ENCODE peak calls at places on chromosomes 3 and 15, in four cellular contexts. One of them, this sample, is unnamed.

GRCh38 chr3:56975562-56975961 is 84.9 kb upstream of the SPATA12 start:
- DNase-seq in AG09309: no peak
- DNase-seq in bronchial epithelial cell: no peak
- DNase-seq in OCI-LY7: no peak
- DNase-seq in this sample: no peak

GRCh38 chr15:95247068-95247984 is 1016.0 kb downstream of the MCTP2 start:
- DNase-seq in AG09309: peak
- DNase-seq in bronchial epithelial cell: peak
- DNase-seq in OCI-LY7: no peak
- DNase-seq in this sample: peak

GRCh38 chr15:68553594-68553993 is 25.2 kb upstream of the CORO2B start:
- DNase-seq in AG09309: no peak
- DNase-seq in bronchial epithelial cell: no peak
- DNase-seq in OCI-LY7: no peak
- DNase-seq in this sample: no peak

GRCh38 chr15:26841514-26841913 is 25.3 kb upstream of the GABRA5 start:
- DNase-seq in AG09309: no peak
- DNase-seq in bronchial epithelial cell: no peak
- DNase-seq in OCI-LY7: no peak
- DNase-seq in this sample: no peak

GRCh38 chr15:52115598-52116427 is 3.2 kb upstream of the BCL2L10 start:
- DNase-seq in AG09309: no peak
- DNase-seq in bronchial epithelial cell: no peak
- DNase-seq in OCI-LY7: no peak
- DNase-seq in this sample: no peak

GRCh38 chr3:144162042-144162441 is 190.4 kb downstream of the DIPK2A start:
- DNase-seq in AG09309: peak
- DNase-seq in bronchial epithelial cell: peak
- DNase-seq in OCI-LY7: no peak
- DNase-seq in this sample: peak

GRCh38 chr3:31440878-31441277 is 91.8 kb upstream of the STT3B start:
- DNase-seq in AG09309: no peak
- DNase-seq in bronchial epithelial cell: no peak
- DNase-seq in OCI-LY7: no peak
- DNase-seq in this sample: no peak

GRCh38 chr3:147418352-147418751 is 9.2 kb downstream of the ZIC1 start:
- DNase-seq in AG09309: no peak
- DNase-seq in bronchial epithelial cell: no peak
- DNase-seq in OCI-LY7: no peak
- DNase-seq in this sample: no peak

GRCh38 chr15:23855947-23856346 is 168.8 kb upstream of the NDN start:
- DNase-seq in AG09309: no peak
- DNase-seq in bronchial epithelial cell: no peak
- DNase-seq in OCI-LY7: no peak
- DNase-seq in this sample: no peak

GRCh38 chr15:93146196-93146595 is 57.2 kb upstream of the RGMA start:
- DNase-seq in AG09309: no peak
- DNase-seq in bronchial epithelial cell: no peak
- DNase-seq in OCI-LY7: no peak
- DNase-seq in this sample: no peak

GRCh38 chr3:53493997-53494791 is at the start of gene CACNA1D:
- DNase-seq in AG09309: no peak
- DNase-seq in bronchial epithelial cell: peak
- DNase-seq in OCI-LY7: no peak
- DNase-seq in this sample: peak

GRCh38 chr3:53147903-53148400 is 13.1 kb upstream of the PRKCD start:
- DNase-seq in AG09309: no peak
- DNase-seq in bronchial epithelial cell: no peak
- DNase-seq in OCI-LY7: no peak
- DNase-seq in this sample: no peak

GRCh38 chr3:105365536-105366301 is 990 bp upstream of the ALCAM start:
- DNase-seq in AG09309: no peak
- DNase-seq in bronchial epithelial cell: peak
- DNase-seq in OCI-LY7: peak
- DNase-seq in this sample: peak

GRCh38 chr15:82177291-82178010 is 85.1 kb downstream of the EFL1 start:
- DNase-seq in AG09309: peak
- DNase-seq in bronchial epithelial cell: peak
- DNase-seq in OCI-LY7: no peak
- DNase-seq in this sample: peak

GRCh38 chr3:130250982-130251381 is 94.5 kb upstream of the COL6A5 start:
- DNase-seq in AG09309: no peak
- DNase-seq in bronchial epithelial cell: no peak
- DNase-seq in OCI-LY7: no peak
- DNase-seq in this sample: no peak

GRCh38 chr15:66878761-66879160 is 176.7 kb downstream of the SMAD6 start:
- DNase-seq in AG09309: no peak
- DNase-seq in bronchial epithelial cell: no peak
- DNase-seq in OCI-LY7: peak
- DNase-seq in this sample: no peak

GRCh38 chr15:42077680-42078079 is 16.7 kb downstream of the PLA2G4D start:
- DNase-seq in AG09309: no peak
- DNase-seq in bronchial epithelial cell: no peak
- DNase-seq in OCI-LY7: no peak
- DNase-seq in this sample: no peak

GRCh38 chr3:58383904-58384303 is 49.7 kb downstream of the PDHB start:
- DNase-seq in AG09309: peak
- DNase-seq in bronchial epithelial cell: peak
- DNase-seq in OCI-LY7: no peak
- DNase-seq in this sample: peak

GRCh38 chr3:140360332-140360731 is 317.5 kb upstream of the TRIM42 start:
- DNase-seq in AG09309: no peak
- DNase-seq in bronchial epithelial cell: no peak
- DNase-seq in OCI-LY7: no peak
- DNase-seq in this sample: no peak

GRCh38 chr3:64039972-64040733 is 16.9 kb upstream of the PSMD6 start:
- DNase-seq in AG09309: no peak
- DNase-seq in bronchial epithelial cell: no peak
- DNase-seq in OCI-LY7: no peak
- DNase-seq in this sample: no peak

GRCh38 chr15:84842781-84843180 is 25.6 kb downstream of the ALPK3 start:
- DNase-seq in AG09309: no peak
- DNase-seq in bronchial epithelial cell: no peak
- DNase-seq in OCI-LY7: no peak
- DNase-seq in this sample: no peak

GRCh38 chr3:31356941-31357340 is 175.8 kb upstream of the STT3B start:
- DNase-seq in AG09309: no peak
- DNase-seq in bronchial epithelial cell: peak
- DNase-seq in OCI-LY7: no peak
- DNase-seq in this sample: peak

GRCh38 chr15:88262064-88262463 is 5.5 kb upstream of the NTRK3 start:
- DNase-seq in AG09309: no peak
- DNase-seq in bronchial epithelial cell: no peak
- DNase-seq in OCI-LY7: no peak
- DNase-seq in this sample: no peak

GRCh38 chr3:187211532-187212274 is 14.4 kb downstream of the RTP1 start:
- DNase-seq in AG09309: no peak
- DNase-seq in bronchial epithelial cell: peak
- DNase-seq in OCI-LY7: no peak
- DNase-seq in this sample: peak

GRCh38 chr3:111303760-111304159 is 232.1 kb downstream of the NECTIN3 start:
- DNase-seq in AG09309: peak
- DNase-seq in bronchial epithelial cell: no peak
- DNase-seq in OCI-LY7: no peak
- DNase-seq in this sample: peak

GRCh38 chr15:50227076-50227475 is 38.5 kb downstream of the HDC start:
- DNase-seq in AG09309: peak
- DNase-seq in bronchial epithelial cell: no peak
- DNase-seq in OCI-LY7: no peak
- DNase-seq in this sample: no peak

GRCh38 chr3:31016196-31016595 is 121.7 kb upstream of the GADL1 start:
- DNase-seq in AG09309: no peak
- DNase-seq in bronchial epithelial cell: no peak
- DNase-seq in OCI-LY7: no peak
- DNase-seq in this sample: no peak

GRCh38 chr3:149352556-149352955 is 19.1 kb upstream of the TM4SF18 start:
- DNase-seq in AG09309: no peak
- DNase-seq in bronchial epithelial cell: peak
- DNase-seq in OCI-LY7: peak
- DNase-seq in this sample: peak

GRCh38 chr3:127915937-127916480 is 977 bp downstream of the KBTBD12 start:
- DNase-seq in AG09309: no peak
- DNase-seq in bronchial epithelial cell: no peak
- DNase-seq in OCI-LY7: no peak
- DNase-seq in this sample: no peak

GRCh38 chr3:127914584-127914983 is 448 bp upstream of the KBTBD12 start:
- DNase-seq in AG09309: no peak
- DNase-seq in bronchial epithelial cell: no peak
- DNase-seq in OCI-LY7: no peak
- DNase-seq in this sample: no peak

GRCh38 chr3:127911421-127911931 is 3.6 kb upstream of the KBTBD12 start:
- DNase-seq in AG09309: no peak
- DNase-seq in bronchial epithelial cell: no peak
- DNase-seq in OCI-LY7: no peak
- DNase-seq in this sample: peak

GRCh38 chr3:127920738-127921137 is 5.7 kb downstream of the KBTBD12 start:
- DNase-seq in AG09309: no peak
- DNase-seq in bronchial epithelial cell: no peak
- DNase-seq in OCI-LY7: no peak
- DNase-seq in this sample: no peak

GRCh38 chr3:127915115-127915936 is at the start of gene KBTBD12:
- DNase-seq in AG09309: no peak
- DNase-seq in bronchial epithelial cell: no peak
- DNase-seq in OCI-LY7: no peak
- DNase-seq in this sample: no peak
- H3K4me3 ChIP-seq in AG09309: peak
- H3K4me3 ChIP-seq in bronchial epithelial cell: peak
- H3K4me3 ChIP-seq in OCI-LY7: no peak
- H3K4me3 ChIP-seq in this sample: peak

DNA sequence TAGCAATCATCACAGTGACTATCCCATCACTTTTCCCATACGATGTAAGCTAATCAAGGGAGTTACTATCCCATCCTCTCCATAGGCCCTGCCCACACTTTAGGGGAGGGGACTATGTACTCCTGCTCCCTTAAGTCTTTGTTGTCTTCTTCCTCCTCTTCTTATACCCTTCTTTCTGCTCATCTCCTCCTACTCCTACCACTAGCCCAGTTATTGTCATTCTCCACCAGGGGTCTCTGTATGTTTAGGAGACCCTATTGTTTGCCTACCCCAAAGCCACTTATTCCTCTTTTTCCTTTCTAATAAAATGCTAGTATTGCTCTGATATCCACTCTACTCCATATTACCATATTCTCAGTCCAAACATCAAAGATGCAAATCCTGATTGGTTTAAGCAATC is 27.8 kb downstream of the STAC start:
- DNase-seq in AG09309: no peak
- DNase-seq in bronchial epithelial cell: no peak
- DNase-seq in OCI-LY7: peak
- DNase-seq in this sample: no peak
- TF ChIP-seq CTCF in AG09309: peak
- TF ChIP-seq CTCF in bronchial epithelial cell: no peak
- TF ChIP-seq CTCF in OCI-LY7: peak
- TF ChIP-seq CTCF in this sample: no peak

DNA sequence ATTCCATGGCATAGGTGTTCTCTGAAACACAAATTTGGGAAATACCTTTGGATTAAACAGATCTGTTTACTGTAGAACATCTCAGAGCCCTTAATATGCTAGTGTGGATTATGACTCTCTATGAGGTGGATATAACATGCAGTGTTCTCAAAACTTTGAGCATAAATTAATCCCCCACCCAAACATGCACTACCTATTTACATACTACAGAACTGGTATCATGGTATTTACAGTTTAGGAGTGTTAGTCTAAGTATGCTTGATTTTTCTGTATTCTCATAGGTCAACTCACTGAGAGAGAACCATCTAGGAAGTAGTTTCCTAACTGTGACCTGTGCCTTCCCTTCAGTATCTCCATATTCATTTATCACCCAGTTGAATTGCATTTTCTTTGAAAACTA is 30.9 kb upstream of the ZNF609 start:
- DNase-seq in AG09309: no peak
- DNase-seq in bronchial epithelial cell: no peak
- DNase-seq in OCI-LY7: no peak
- DNase-seq in this sample: no peak
- H3K4me3 ChIP-seq in AG09309: no peak
- H3K4me3 ChIP-seq in bronchial epithelial cell: no peak
- H3K4me3 ChIP-seq in OCI-LY7: no peak
- H3K4me3 ChIP-seq in this sample: no peak

GRCh38 chr3:68256635-68257034 is 602.2 kb upstream of the SUCLG2 start:
- DNase-seq in AG09309: no peak
- DNase-seq in bronchial epithelial cell: no peak
- DNase-seq in OCI-LY7: peak
- DNase-seq in this sample: peak
- TF ChIP-seq CTCF in AG09309: no peak
- TF ChIP-seq CTCF in bronchial epithelial cell: peak
- TF ChIP-seq CTCF in OCI-LY7: peak
- TF ChIP-seq CTCF in this sample: no peak

GRCh38 chr15:63051701-63052066 is 9.1 kb downstream of the TPM1 start:
- DNase-seq in AG09309: no peak
- DNase-seq in bronchial epithelial cell: no peak
- DNase-seq in OCI-LY7: no peak
- DNase-seq in this sample: no peak
- H3K4me3 ChIP-seq in AG09309: no peak
- H3K4me3 ChIP-seq in bronchial epithelial cell: no peak
- H3K4me3 ChIP-seq in OCI-LY7: no peak
- H3K4me3 ChIP-seq in this sample: no peak

GRCh38 chr15:34079904-34080303 is 21.8 kb downstream of the EMC7 start:
- DNase-seq in AG09309: no peak
- DNase-seq in bronchial epithelial cell: no peak
- DNase-seq in OCI-LY7: no peak
- DNase-seq in this sample: no peak
- TF ChIP-seq CTCF in AG09309: no peak
- TF ChIP-seq CTCF in bronchial epithelial cell: no peak
- TF ChIP-seq CTCF in OCI-LY7: no peak
- TF ChIP-seq CTCF in this sample: no peak

GRCh38 chr3:27714692-27715453 is 7.2 kb downstream of the EOMES start:
- DNase-seq in AG09309: no peak
- DNase-seq in bronchial epithelial cell: no peak
- DNase-seq in OCI-LY7: no peak
- DNase-seq in this sample: peak

GRCh38 chr3:27715454-27715806 is 6.7 kb downstream of the EOMES start:
- DNase-seq in AG09309: no peak
- DNase-seq in bronchial epithelial cell: no peak
- DNase-seq in OCI-LY7: no peak
- DNase-seq in this sample: no peak

GRCh38 chr3:27713066-27713400 is 9.1 kb downstream of the EOMES start:
- DNase-seq in AG09309: no peak
- DNase-seq in bronchial epithelial cell: no peak
- DNase-seq in OCI-LY7: no peak
- DNase-seq in this sample: no peak

GRCh38 chr3:27713435-27713880 is 8.7 kb downstream of the EOMES start:
- DNase-seq in AG09309: no peak
- DNase-seq in bronchial epithelial cell: no peak
- DNase-seq in OCI-LY7: no peak
- DNase-seq in this sample: no peak

GRCh38 chr3:27714101-27714526 is 8.0 kb downstream of the EOMES start:
- DNase-seq in AG09309: no peak
- DNase-seq in bronchial epithelial cell: no peak
- DNase-seq in OCI-LY7: no peak
- DNase-seq in this sample: no peak
- H3K4me3 ChIP-seq in AG09309: no peak
- H3K4me3 ChIP-seq in bronchial epithelial cell: no peak
- H3K4me3 ChIP-seq in OCI-LY7: no peak
- H3K4me3 ChIP-seq in this sample: no peak